ENCODE peak calls at places on chromosomes 12 and 14, in seven cellular contexts. L, U, G, R, F, H and V are unnamed samples.

GRCh38 chr14:68786491-68787234 is 6.2 kb downstream of the ZFP36L1 start:
- DNase-seq in H (peak), L (no peak), U (no peak), G (no peak), F (peak), R (no peak), V (no peak)

GRCh38 chr14:103519043-103519836 is 3.4 kb downstream of the CKB start:
- DNase-seq in H (no peak), R (no peak), G (no peak), U (no peak), L (no peak), F (no peak), V (no peak)

GRCh38 chr12:31736472-31736871 is 7.7 kb upstream of the AMN1 start:
- DNase-seq in R (no peak), F (no peak), L (peak), H (peak), G (no peak), U (no peak), V (peak)

GRCh38 chr12:55893723-55894122 is 34.0 kb downstream of the PYM1 start:
- DNase-seq in G (no peak), F (no peak), H (no peak), U (no peak), R (no peak), L (no peak), V (no peak)

GRCh38 chr14:99215277-99215676 is 56.7 kb downstream of the BCL11B start:
- DNase-seq in H (no peak), L (no peak), G (peak), R (no peak), F (peak), U (no peak), V (no peak)

GRCh38 chr14:36647417-36647826 is 14.2 kb upstream of the PAX9 start:
- DNase-seq in G (no peak), L (no peak), F (no peak), H (no peak), R (no peak), U (no peak), V (no peak)

GRCh38 chr14:33568935-33569579 is 381.8 kb downstream of the EGLN3 start:
- DNase-seq in H (no peak), F (no peak), U (no peak), R (no peak), G (no peak), L (no peak), V (no peak)

GRCh38 chr14:92946847-92947545 is 24.0 kb downstream of the CHGA start:
- DNase-seq in U (no peak), G (no peak), H (no peak), R (no peak), L (no peak), F (no peak), V (no peak)

GRCh38 chr14:105333020-105333490 is 18.5 kb downstream of the PACS2 start:
- DNase-seq in R (no peak), U (no peak), L (no peak), F (no peak), G (no peak), H (no peak), V (peak)